ENCODE peak calls at places on chromosomes 6 and 20, in six cellular contexts. J, Q, Y, N, F and U are unnamed samples.

GRCh38 chr20:64246616-64247311 is 8.8 kb upstream of the PCMTD2 start:
- DNase-seq in N (no peak), F (no peak), Q (no peak), Y (no peak), J (no peak), U (no peak)

GRCh38 chr6:116328528-116328903 is 42.2 kb upstream of the DSE start:
- DNase-seq in Y (no peak), N (no peak), Q (no peak), J (no peak), F (no peak), U (no peak)

GRCh38 chr20:56429941-56430340 is 17.9 kb downstream of the CASS4 start:
- DNase-seq in N (no peak), J (no peak), Y (no peak), Q (no peak), F (no peak), U (no peak)

GRCh38 chr6:117483004-117483644 is 650 bp downstream of the DCBLD1 start:
- DNase-seq in N (peak; percentile 65), J (no peak), F (no peak), Q (peak; percentile 87), Y (no peak), U (no peak)

GRCh38 chr6:82507112-82507511 is 143.5 kb downstream of the TPBG start:
- DNase-seq in J (no peak), Y (no peak), N (no peak), F (no peak), Q (no peak), U (no peak)

GRCh38 chr20:2771631-2772080 is 28.8 kb downstream of the CPXM1 start:
- DNase-seq in F (no peak), N (no peak), Y (no peak), Q (no peak), J (no peak), U (peak; percentile 36)

GRCh38 chr6:3831741-3832530 is 17.2 kb upstream of the FAM50B start:
- DNase-seq in F (no peak), Y (no peak), Q (no peak), N (no peak), J (no peak), U (peak; percentile 36)

GRCh38 chr20:32252189-32252588 is 25.3 kb upstream of the KIF3B start:
- DNase-seq in F (no peak), J (no peak), Q (no peak), Y (no peak), N (no peak), U (no peak)

GRCh38 chr6:150775804-150776203 is 89.7 kb upstream of the MTHFD1L start:
- DNase-seq in Q (peak; percentile 56), N (no peak), J (no peak), F (no peak), Y (no peak), U (no peak)

GRCh38 chr6:167336818-167337217 is 11.9 kb downstream of the TTLL2 start:
- DNase-seq in N (no peak), J (no peak), Q (no peak), Y (no peak), F (no peak), U (no peak)

GRCh38 chr20:9454781-9455180 is 59.6 kb upstream of the LAMP5 start:
- DNase-seq in N (no peak), F (no peak), Q (no peak), Y (no peak), J (no peak), U (no peak)

GRCh38 chr20:21395666-21396044 is 1.7 kb downstream of the NKX2-4 start:
- DNase-seq in N (no peak), F (no peak), Q (peak; percentile 63), J (no peak), Y (no peak), U (no peak)

GRCh38 chr6:30175765-30176164 is 12.4 kb downstream of the TRIM15 start:
- DNase-seq in Y (no peak), J (no peak), Q (no peak), N (peak; percentile 84), F (no peak), U (no peak)

GRCh38 chr20:13422637-13423036 is 201.6 kb downstream of the ISM1 start:
- DNase-seq in Q (no peak), F (no peak), N (no peak), Y (no peak), J (no peak), U (no peak)

GRCh38 chr6:32069878-32070515 is 31.8 kb downstream of the CYP21A2 start:
- DNase-seq in Q (no peak), N (no peak), J (no peak), Y (no peak), F (no peak), U (no peak)

GRCh38 chr6:75430631-75431345 is 62.8 kb downstream of the FILIP1 start:
- DNase-seq in F (peak; percentile 32), J (no peak), Q (peak; percentile 25), N (peak; percentile 59), Y (no peak), U (peak; percentile 41)

GRCh38 chr20:41468994-41469600 is 102.5 kb upstream of the EMILIN3 start:
- DNase-seq in Y (no peak), J (no peak), F (no peak), Q (no peak), N (no peak), U (no peak)

GRCh38 chr20:36823126-36823525 is 49.6 kb upstream of the DSN1 start:
- DNase-seq in N (no peak), Q (no peak), J (no peak), Y (no peak), F (no peak), U (no peak)

GRCh38 chr6:115643762-115644161 is 416.9 kb downstream of the FRK start:
- DNase-seq in J (no peak), Q (no peak), Y (no peak), N (no peak), F (no peak), U (no peak)

GRCh38 chr6:133811557-133811956 is 77.4 kb upstream of the TCF21 start:
- DNase-seq in Y (no peak), F (no peak), Q (no peak), N (no peak), J (no peak), U (no peak)

GRCh38 chr6:127520061-127520460 is 926 bp upstream of the MTCL3 start:
- DNase-seq in Q (peak; percentile 20), J (no peak), Y (no peak), N (no peak), F (no peak), U (no peak)

GRCh38 chr6:124819340-124819739 is 142.9 kb upstream of the RNF217 start:
- DNase-seq in N (no peak), F (peak; percentile 94), J (no peak), Q (no peak), Y (no peak), U (no peak)

GRCh38 chr6:169248521-169248971 is 5.1 kb downstream of the THBS2 start:
- DNase-seq in Q (no peak), F (no peak), N (no peak), J (no peak), Y (no peak), U (no peak)

GRCh38 chr6:36314221-36315014 is 22.3 kb downstream of the BNIP5 start:
- DNase-seq in J (no peak), N (peak; percentile 59), Y (no peak), F (no peak), Q (no peak), U (no peak)

GRCh38 chr20:52992632-52993031 is 20.5 kb downstream of the TSHZ2 start:
- DNase-seq in J (no peak), Q (no peak), N (no peak), Y (no peak), F (no peak), U (no peak)

GRCh38 chr6:71476371-71476770 is 187.8 kb downstream of the OGFRL1 start:
- DNase-seq in Q (no peak), N (no peak), J (no peak), F (no peak), Y (no peak), U (no peak)

GRCh38 chr20:58017237-58017969 is 211.1 kb downstream of the ANKRD60 start:
- DNase-seq in N (no peak), F (no peak), Q (peak; percentile 93), J (no peak), Y (no peak), U (no peak)

GRCh38 chr6:127119361-127120108 is 1.1 kb downstream of the RSPO3 start:
- DNase-seq in N (peak; percentile 18), F (no peak), J (no peak), Q (peak; percentile 76), Y (no peak), U (no peak)

GRCh38 chr20:40689100-40689942 is at the start of gene MAFB:
- DNase-seq in Q (peak; percentile 93), J (no peak), N (peak; percentile 21), Y (no peak), F (peak; percentile 67), U (peak; percentile 79)